ENCODE peak calls at places on chromosomes 2 and 18, in four cellular contexts. One of them, this sample, is unnamed.

GRCh38 chr2:241894681-241895426 is 25.3 kb downstream of the RTP5 start:
- DNase-seq in posterior vena cava: peak
- DNase-seq in NCI-H1694 treated with DMSO at 0.1 percent for 48 hours: no peak
- DNase-seq in tibial artery: peak
- DNase-seq in this sample: no peak

GRCh38 chr2:11867926-11868325 is 121.5 kb downstream of the LPIN1 start:
- DNase-seq in posterior vena cava: no peak
- DNase-seq in NCI-H1694 treated with DMSO at 0.1 percent for 48 hours: no peak
- DNase-seq in tibial artery: no peak
- DNase-seq in this sample: no peak

GRCh38 chr2:203722411-203722810 is 16.0 kb downstream of the CD28 start:
- DNase-seq in posterior vena cava: no peak
- DNase-seq in NCI-H1694 treated with DMSO at 0.1 percent for 48 hours: no peak
- DNase-seq in tibial artery: no peak
- DNase-seq in this sample: no peak

GRCh38 chr18:5941869-5942268 is 46.5 kb upstream of the TMEM200C start:
- DNase-seq in posterior vena cava: no peak
- DNase-seq in NCI-H1694 treated with DMSO at 0.1 percent for 48 hours: no peak
- DNase-seq in tibial artery: no peak
- DNase-seq in this sample: no peak

GRCh38 chr18:58242978-58243377 is 199.0 kb downstream of the NEDD4L start:
- DNase-seq in posterior vena cava: no peak
- DNase-seq in NCI-H1694 treated with DMSO at 0.1 percent for 48 hours: no peak
- DNase-seq in tibial artery: no peak
- DNase-seq in this sample: no peak

GRCh38 chr2:207073791-207074678 is 91.7 kb downstream of the KLF7 start:
- DNase-seq in posterior vena cava: no peak
- DNase-seq in NCI-H1694 treated with DMSO at 0.1 percent for 48 hours: no peak
- DNase-seq in tibial artery: no peak
- DNase-seq in this sample: peak

GRCh38 chr2:98663521-98664090 is 55.2 kb downstream of the UNC50 start:
- DNase-seq in posterior vena cava: no peak
- DNase-seq in NCI-H1694 treated with DMSO at 0.1 percent for 48 hours: no peak
- DNase-seq in tibial artery: no peak
- DNase-seq in this sample: no peak

GRCh38 chr2:156110890-156111289 is 221.6 kb downstream of the NR4A2 start:
- DNase-seq in posterior vena cava: no peak
- DNase-seq in NCI-H1694 treated with DMSO at 0.1 percent for 48 hours: no peak
- DNase-seq in tibial artery: no peak
- DNase-seq in this sample: no peak

GRCh38 chr2:196234672-196235071 is 63.3 kb upstream of the STK17B start:
- DNase-seq in posterior vena cava: no peak
- DNase-seq in NCI-H1694 treated with DMSO at 0.1 percent for 48 hours: no peak
- DNase-seq in tibial artery: no peak
- DNase-seq in this sample: no peak

GRCh38 chr2:102520009-102520408 is 47.0 kb downstream of the SLC9A4 start:
- DNase-seq in posterior vena cava: no peak
- DNase-seq in NCI-H1694 treated with DMSO at 0.1 percent for 48 hours: peak
- DNase-seq in tibial artery: no peak
- DNase-seq in this sample: no peak

This sample was measured in C1 segment of cervical spinal cord.